ENCODE peak calls at places on chromosome 9, in five cellular contexts. C is HuH-7; E is NCI-H2081; I is stimulated activated CD4-positive, alpha-beta T cell treated with anti-CD3 and anti-CD28 coated beads, Interleukin-2, amount 100 ng/mL, for 24 hours; H is mucosa of gallbladder. L is an unnamed sample.

GRCh38 chr9:98162638-98163037 is 29.8 kb downstream of the CORO2A start:
- DNase-seq in E (no peak), I (no peak), C (no peak), H (no peak), L (no peak)

GRCh38 chr9:118222375-118222774 is 518.2 kb downstream of the TLR4 start:
- DNase-seq in E (peak), H (no peak), I (no peak), C (no peak), L (no peak)

GRCh38 chr9:79129865-79130480 is 441.8 kb upstream of the TLE4 start:
- DNase-seq in I (peak), E (peak), C (peak), H (peak), L (peak)

GRCh38 chr9:86217076-86217475 is 42.4 kb downstream of the C9orf153 start:
- DNase-seq in H (no peak), I (no peak), E (no peak), C (no peak), L (no peak)

GRCh38 chr9:121359358-121360294 is 10.4 kb downstream of the STOM start:
- DNase-seq in I (no peak), E (no peak), H (no peak), C (no peak), L (no peak)

GRCh38 chr9:110977259-110977709 is 61.0 kb downstream of the LPAR1 start:
- DNase-seq in C (no peak), E (no peak), H (peak), I (no peak), L (no peak)

GRCh38 chr9:18493361-18494015 is 19.5 kb downstream of the ADAMTSL1 start:
- DNase-seq in C (no peak), H (no peak), I (no peak), E (no peak), L (no peak)

GRCh38 chr9:126334626-126335621 is 8.3 kb downstream of the MVB12B start:
- DNase-seq in H (no peak), C (peak), E (no peak), I (no peak), L (no peak)

GRCh38 chr9:127568971-127569818 is 42.9 kb upstream of the STXBP1 start:
- DNase-seq in H (peak), E (peak), C (peak), I (peak), L (peak)

GRCh38 chr9:137077758-137078693 is 709 bp downstream of the UAP1L1 start:
- DNase-seq in E (no peak), C (no peak), H (no peak), I (peak), L (peak)